ENCODE peak calls at places on chromosomes 5 and 9, in four cellular contexts. One of them, this sample, is unnamed.

GRCh38 chr5:135724475-135725065 is 109.9 kb upstream of the SLC25A48 start:
- DNase-seq in H1: no peak
- DNase-seq in mesendoderm: no peak
- DNase-seq in IMR-90: no peak
- DNase-seq in this sample: no peak

GRCh38 chr9:113548221-113549041 is 84.9 kb downstream of the RGS3 start:
- DNase-seq in H1: no peak
- DNase-seq in IMR-90: no peak
- DNase-seq in mesendoderm: peak; percentile 77
- DNase-seq in this sample: no peak

GRCh38 chr5:72478276-72478675 is 28.9 kb downstream of the ZNF366 start:
- DNase-seq in mesendoderm: no peak
- DNase-seq in H1: no peak
- DNase-seq in IMR-90: no peak
- DNase-seq in this sample: no peak

GRCh38 chr5:141618030-141618803 is 583 bp downstream of the DIAPH1 start:
- DNase-seq in H1: peak; percentile 76
- DNase-seq in mesendoderm: peak; percentile 92
- DNase-seq in IMR-90: peak; percentile 13
- DNase-seq in this sample: peak; percentile 72

GRCh38 chr9:69425402-69425801 is 100.4 kb downstream of the ENTREP1 start:
- DNase-seq in H1: no peak
- DNase-seq in IMR-90: no peak
- DNase-seq in mesendoderm: no peak
- DNase-seq in this sample: no peak

GRCh38 chr5:72281764-72282499 is 38.1 kb downstream of the MRPS27 start:
- DNase-seq in mesendoderm: peak; percentile 77
- DNase-seq in H1: no peak
- DNase-seq in IMR-90: peak; percentile 91
- DNase-seq in this sample: no peak

GRCh38 chr5:134547579-134547978 is 22.1 kb downstream of the JADE2 start:
- DNase-seq in IMR-90: peak; percentile 93
- DNase-seq in H1: no peak
- DNase-seq in mesendoderm: no peak
- DNase-seq in this sample: no peak

GRCh38 chr5:57551974-57552537 is 69.4 kb upstream of the ACTBL2 start:
- DNase-seq in IMR-90: peak; percentile 36
- DNase-seq in H1: no peak
- DNase-seq in mesendoderm: no peak
- DNase-seq in this sample: no peak

GRCh38 chr5:76144892-76145291 is 61.7 kb downstream of the SV2C start:
- DNase-seq in mesendoderm: peak; percentile 16
- DNase-seq in IMR-90: no peak
- DNase-seq in H1: no peak
- DNase-seq in this sample: peak; percentile 52

GRCh38 chr5:117667105-117667504 is 1092.5 kb upstream of the SEMA6A start:
- DNase-seq in IMR-90: no peak
- DNase-seq in H1: no peak
- DNase-seq in mesendoderm: peak; percentile 9
- DNase-seq in this sample: peak; percentile 33

GRCh38 chr9:121393318-121393717 is 23.3 kb upstream of the STOM start:
- DNase-seq in H1: no peak
- DNase-seq in IMR-90: peak; percentile 39
- DNase-seq in mesendoderm: peak; percentile 14
- DNase-seq in this sample: no peak

GRCh38 chr9:86434039-86434726 is 80.0 kb upstream of the TUT7 start:
- DNase-seq in IMR-90: peak; percentile 79
- DNase-seq in mesendoderm: peak; percentile 69
- DNase-seq in H1: no peak
- DNase-seq in this sample: no peak

GRCh38 chr5:54663876-54664275 is 146.3 kb downstream of the SNX18 start:
- DNase-seq in mesendoderm: no peak
- DNase-seq in H1: no peak
- DNase-seq in IMR-90: peak; percentile 96
- DNase-seq in this sample: no peak

GRCh38 chr5:129915415-129915814 is 11.2 kb downstream of the CHSY3 start:
- DNase-seq in mesendoderm: no peak
- DNase-seq in IMR-90: no peak
- DNase-seq in H1: no peak
- DNase-seq in this sample: no peak

GRCh38 chr9:30943446-30944232 is 1440.8 kb upstream of the ACO1 start:
- DNase-seq in IMR-90: no peak
- DNase-seq in H1: no peak
- DNase-seq in mesendoderm: no peak
- DNase-seq in this sample: no peak

GRCh38 chr5:138438003-138438723 is 694 bp upstream of the REEP2 start:
- DNase-seq in IMR-90: no peak
- DNase-seq in mesendoderm: no peak
- DNase-seq in H1: no peak
- DNase-seq in this sample: no peak

GRCh38 chr9:33375238-33375840 is 27.0 kb downstream of the AQP7 start:
- DNase-seq in IMR-90: peak; percentile 19
- DNase-seq in H1: peak; percentile 67
- DNase-seq in mesendoderm: peak; percentile 85
- DNase-seq in this sample: peak; percentile 78

GRCh38 chr5:150609843-150610584 is 30.4 kb upstream of the SYNPO start:
- DNase-seq in IMR-90: no peak
- DNase-seq in H1: no peak
- DNase-seq in mesendoderm: no peak
- DNase-seq in this sample: no peak

GRCh38 chr5:79694652-79695051 is 5.0 kb downstream of the CMYA5 start:
- DNase-seq in IMR-90: peak; percentile 47
- DNase-seq in H1: no peak
- DNase-seq in mesendoderm: peak; percentile 67
- DNase-seq in this sample: no peak

GRCh38 chr5:109900911-109901627 is 211.3 kb downstream of the MAN2A1 start:
- DNase-seq in H1: no peak
- DNase-seq in IMR-90: no peak
- DNase-seq in mesendoderm: no peak
- DNase-seq in this sample: no peak

GRCh38 chr5:169100735-169101075 is 200.2 kb downstream of the SLIT3 start:
- DNase-seq in mesendoderm: peak; percentile 80
- DNase-seq in H1: no peak
- DNase-seq in IMR-90: no peak
- DNase-seq in this sample: no peak

GRCh38 chr9:134566936-134567335 is 74.7 kb upstream of the COL5A1 start:
- DNase-seq in IMR-90: no peak
- DNase-seq in H1: peak; percentile 32
- DNase-seq in mesendoderm: no peak
- DNase-seq in this sample: no peak

GRCh38 chr5:89315194-89315593 is 432.2 kb upstream of the MEF2C start:
- DNase-seq in IMR-90: peak; percentile 8
- DNase-seq in H1: no peak
- DNase-seq in mesendoderm: no peak
- DNase-seq in this sample: no peak

GRCh38 chr5:157998021-157998504 is 139.1 kb upstream of the CLINT1 start:
- DNase-seq in H1: no peak
- DNase-seq in mesendoderm: peak; percentile 8
- DNase-seq in IMR-90: peak; percentile 26
- DNase-seq in this sample: no peak

GRCh38 chr5:157994271-157994691 is 135.3 kb upstream of the CLINT1 start:
- DNase-seq in IMR-90: no peak
- DNase-seq in mesendoderm: no peak
- DNase-seq in H1: no peak
- DNase-seq in this sample: no peak

GRCh38 chr5:157994906-157995519 is 136.1 kb upstream of the CLINT1 start:
- DNase-seq in H1: peak; percentile 85
- DNase-seq in IMR-90: peak; percentile 54
- DNase-seq in mesendoderm: peak; percentile 89
- DNase-seq in this sample: peak; percentile 90

GRCh38 chr5:157999696-158000095 is 140.8 kb upstream of the CLINT1 start:
- DNase-seq in H1: no peak
- DNase-seq in IMR-90: no peak
- DNase-seq in mesendoderm: no peak
- DNase-seq in this sample: no peak
- H3K56ac ChIP-seq in H1: no peak overlapping the region
- H3K56ac ChIP-seq in IMR-90: no peak overlapping the region
- H3K56ac ChIP-seq in mesendoderm: no peak overlapping the region
- H3K56ac ChIP-seq in this sample: no peak overlapping the region

GRCh38 chr5:146580237-146580636 is 64.2 kb upstream of the GPR151 start:
- DNase-seq in mesendoderm: no peak
- DNase-seq in IMR-90: no peak
- DNase-seq in H1: no peak
- DNase-seq in this sample: no peak
- H3K56ac ChIP-seq in mesendoderm: no peak overlapping the region
- H3K56ac ChIP-seq in IMR-90: no peak overlapping the region
- H3K56ac ChIP-seq in H1: no peak overlapping the region
- H3K56ac ChIP-seq in this sample: no peak overlapping the region

GRCh38 chr9:16912197-16912596 is 41.7 kb upstream of the BNC2 start:
- DNase-seq in IMR-90: no peak
- DNase-seq in mesendoderm: no peak
- DNase-seq in H1: no peak
- DNase-seq in this sample: no peak
- H3K56ac ChIP-seq in IMR-90: no peak overlapping the region
- H3K56ac ChIP-seq in mesendoderm: no peak overlapping the region
- H3K56ac ChIP-seq in H1: no peak overlapping the region
- H3K56ac ChIP-seq in this sample: no peak overlapping the region

DNA sequence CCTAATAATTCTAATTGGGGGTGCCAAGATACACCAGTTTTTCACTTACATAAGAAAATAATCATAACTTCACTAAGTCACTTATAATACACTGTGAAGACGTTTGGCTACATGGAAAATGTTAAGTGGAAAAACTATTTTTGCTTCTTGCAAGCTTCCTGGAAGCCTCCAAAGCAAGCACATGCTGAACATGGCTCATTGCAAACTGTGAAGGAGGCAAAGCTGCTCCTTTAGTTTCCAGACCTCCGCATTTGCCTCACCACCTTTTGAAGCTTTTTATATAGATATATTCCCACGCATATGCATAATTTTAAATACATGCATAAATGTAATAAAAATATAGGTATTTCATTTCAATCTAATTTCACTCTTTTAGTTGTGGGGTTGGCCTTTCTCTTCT is 285.6 kb upstream of the PRDM9 start:
- DNase-seq in mesendoderm: no peak
- DNase-seq in IMR-90: no peak
- DNase-seq in H1: no peak
- DNase-seq in this sample: no peak
- H3K56ac ChIP-seq in mesendoderm: no peak overlapping the region
- H3K56ac ChIP-seq in IMR-90: no peak overlapping the region
- H3K56ac ChIP-seq in H1: no peak overlapping the region
- H3K56ac ChIP-seq in this sample: no peak overlapping the region

GRCh38 chr5:149585910-149586309 is 4.6 kb downstream of the ARHGEF37 start:
- DNase-seq in IMR-90: no peak
- DNase-seq in mesendoderm: no peak
- DNase-seq in H1: no peak
- DNase-seq in this sample: no peak
- H3K56ac ChIP-seq in IMR-90: no peak overlapping the region
- H3K56ac ChIP-seq in mesendoderm: no peak overlapping the region
- H3K56ac ChIP-seq in H1: no peak overlapping the region
- H3K56ac ChIP-seq in this sample: no peak overlapping the region

GRCh38 chr9:130484362-130485072 is 39.8 kb downstream of the ASS1 start:
- DNase-seq in IMR-90: no peak
- DNase-seq in mesendoderm: no peak
- DNase-seq in H1: no peak
- DNase-seq in this sample: no peak
- H3K56ac ChIP-seq in IMR-90: no peak overlapping the region
- H3K56ac ChIP-seq in mesendoderm: no peak overlapping the region
- H3K56ac ChIP-seq in H1: no peak overlapping the region
- H3K56ac ChIP-seq in this sample: no peak overlapping the region